ENCODE peak calls at places on chromosome 16, in ten cellular contexts. One of them, this sample, is unnamed.

GRCh38 chr16:27324851-27325301 is 11.1 kb downstream of the IL4R start:
- DNase-seq in retina: no peak
- DNase-seq in body of pancreas: no peak
- DNase-seq in caudate nucleus: no peak
- DNase-seq in HL-60: no peak
- DNase-seq in GM12865: no peak
- DNase-seq in transverse colon: peak; percentile 32
- DNase-seq in amniotic stem cell: no peak
- DNase-seq in RKO: no peak
- DNase-seq in T47D: no peak
- DNase-seq in this sample: no peak

GRCh38 chr16:20674684-20675487 is 22.6 kb downstream of the ACSM1 start:
- DNase-seq in transverse colon: no peak
- DNase-seq in body of pancreas: peak; percentile 5
- DNase-seq in retina: no peak
- DNase-seq in HL-60: peak; percentile 13
- DNase-seq in T47D: no peak
- DNase-seq in RKO: no peak
- DNase-seq in GM12865: peak; percentile 4
- DNase-seq in caudate nucleus: no peak
- DNase-seq in amniotic stem cell: no peak
- DNase-seq in this sample: no peak

GRCh38 chr16:87740909-87741424 is 24.8 kb downstream of the KLHDC4 start:
- DNase-seq in HL-60: no peak
- DNase-seq in body of pancreas: no peak
- DNase-seq in caudate nucleus: peak; percentile 67
- DNase-seq in GM12865: no peak
- DNase-seq in RKO: no peak
- DNase-seq in transverse colon: no peak
- DNase-seq in T47D: no peak
- DNase-seq in retina: peak; percentile 21
- DNase-seq in amniotic stem cell: no peak
- DNase-seq in this sample: no peak

GRCh38 chr16:8950580-8951077 is 13.1 kb downstream of the USP7 start:
- DNase-seq in caudate nucleus: no peak
- DNase-seq in T47D: no peak
- DNase-seq in body of pancreas: no peak
- DNase-seq in amniotic stem cell: no peak
- DNase-seq in transverse colon: no peak
- DNase-seq in retina: no peak
- DNase-seq in RKO: no peak
- DNase-seq in GM12865: no peak
- DNase-seq in HL-60: no peak
- DNase-seq in this sample: no peak

GRCh38 chr16:83481589-83481988 is 326.2 kb upstream of the HSBP1 start:
- DNase-seq in caudate nucleus: no peak
- DNase-seq in GM12865: no peak
- DNase-seq in HL-60: no peak
- DNase-seq in RKO: no peak
- DNase-seq in retina: no peak
- DNase-seq in body of pancreas: no peak
- DNase-seq in T47D: no peak
- DNase-seq in amniotic stem cell: no peak
- DNase-seq in transverse colon: no peak
- DNase-seq in this sample: no peak

GRCh38 chr16:29694384-29695195 is 15.6 kb downstream of the QPRT start:
- DNase-seq in T47D: no peak
- DNase-seq in HL-60: no peak
- DNase-seq in retina: no peak
- DNase-seq in caudate nucleus: no peak
- DNase-seq in RKO: no peak
- DNase-seq in GM12865: peak; percentile 40
- DNase-seq in body of pancreas: no peak
- DNase-seq in amniotic stem cell: no peak
- DNase-seq in transverse colon: no peak
- DNase-seq in this sample: no peak

GRCh38 chr16:20944861-20945390 is 44.4 kb downstream of the LYRM1 start:
- DNase-seq in T47D: no peak
- DNase-seq in RKO: peak; percentile 46
- DNase-seq in caudate nucleus: no peak
- DNase-seq in GM12865: peak; percentile 57
- DNase-seq in amniotic stem cell: no peak
- DNase-seq in retina: no peak
- DNase-seq in transverse colon: no peak
- DNase-seq in body of pancreas: no peak
- DNase-seq in HL-60: peak; percentile 15
- DNase-seq in this sample: no peak

GRCh38 chr16:6605490-6605889 is 727.2 kb upstream of the RBFOX1 start:
- DNase-seq in T47D: no peak
- DNase-seq in transverse colon: no peak
- DNase-seq in amniotic stem cell: no peak
- DNase-seq in HL-60: no peak
- DNase-seq in caudate nucleus: no peak
- DNase-seq in RKO: no peak
- DNase-seq in retina: no peak
- DNase-seq in body of pancreas: no peak
- DNase-seq in GM12865: no peak
- DNase-seq in this sample: no peak

GRCh38 chr16:68490829-68491575 is 42.7 kb upstream of the SMPD3 start:
- DNase-seq in HL-60: no peak
- DNase-seq in transverse colon: peak; percentile 80
- DNase-seq in RKO: peak; percentile 63
- DNase-seq in body of pancreas: peak; percentile 91
- DNase-seq in amniotic stem cell: no peak
- DNase-seq in retina: no peak
- DNase-seq in caudate nucleus: no peak
- DNase-seq in T47D: no peak
- DNase-seq in GM12865: peak; percentile 64
- DNase-seq in this sample: no peak

GRCh38 chr16:57277586-57277985 is 6.9 kb downstream of the PLLP start:
- DNase-seq in RKO: peak; percentile 63
- DNase-seq in amniotic stem cell: no peak
- DNase-seq in retina: no peak
- DNase-seq in transverse colon: no peak
- DNase-seq in GM12865: peak; percentile 46
- DNase-seq in body of pancreas: no peak
- DNase-seq in T47D: no peak
- DNase-seq in HL-60: peak; percentile 70
- DNase-seq in caudate nucleus: no peak
- DNase-seq in this sample: no peak

GRCh38 chr16:24955975-24956731 is 59.0 kb downstream of the ARHGAP17 start:
- DNase-seq in transverse colon: no peak
- DNase-seq in body of pancreas: no peak
- DNase-seq in RKO: no peak
- DNase-seq in GM12865: no peak
- DNase-seq in T47D: no peak
- DNase-seq in caudate nucleus: no peak
- DNase-seq in amniotic stem cell: no peak
- DNase-seq in retina: no peak
- DNase-seq in HL-60: no peak
- DNase-seq in this sample: no peak

GRCh38 chr16:58931436-58931835 is 197.3 kb upstream of the GOT2 start:
- DNase-seq in retina: no peak
- DNase-seq in body of pancreas: no peak
- DNase-seq in caudate nucleus: no peak
- DNase-seq in HL-60: no peak
- DNase-seq in GM12865: no peak
- DNase-seq in RKO: no peak
- DNase-seq in transverse colon: no peak
- DNase-seq in T47D: no peak
- DNase-seq in amniotic stem cell: no peak
- DNase-seq in this sample: no peak

GRCh38 chr16:49876716-49877129 is 20.8 kb upstream of the ZNF423 start:
- DNase-seq in HL-60: no peak
- DNase-seq in body of pancreas: peak; percentile 80
- DNase-seq in T47D: peak; percentile 45
- DNase-seq in RKO: peak; percentile 16
- DNase-seq in caudate nucleus: no peak
- DNase-seq in retina: peak; percentile 91
- DNase-seq in amniotic stem cell: no peak
- DNase-seq in GM12865: peak; percentile 44
- DNase-seq in transverse colon: peak; percentile 86
- DNase-seq in this sample: no peak

GRCh38 chr16:77387810-77388209 is 47.0 kb downstream of the ADAMTS18 start:
- DNase-seq in GM12865: no peak
- DNase-seq in amniotic stem cell: no peak
- DNase-seq in transverse colon: no peak
- DNase-seq in retina: no peak
- DNase-seq in RKO: no peak
- DNase-seq in body of pancreas: no peak
- DNase-seq in HL-60: no peak
- DNase-seq in T47D: no peak
- DNase-seq in caudate nucleus: no peak
- DNase-seq in this sample: no peak

GRCh38 chr16:1245452-1246005 is 5.0 kb downstream of the TPSAB1 start:
- DNase-seq in T47D: no peak
- DNase-seq in caudate nucleus: no peak
- DNase-seq in transverse colon: no peak
- DNase-seq in retina: no peak
- DNase-seq in amniotic stem cell: no peak
- DNase-seq in body of pancreas: no peak
- DNase-seq in RKO: no peak
- DNase-seq in HL-60: peak; percentile 18
- DNase-seq in GM12865: no peak
- DNase-seq in this sample: no peak

GRCh38 chr16:77434022-77434364 is 841 bp downstream of the ADAMTS18 start:
- DNase-seq in amniotic stem cell: no peak
- DNase-seq in RKO: no peak
- DNase-seq in caudate nucleus: no peak
- DNase-seq in transverse colon: no peak
- DNase-seq in GM12865: no peak
- DNase-seq in T47D: no peak
- DNase-seq in retina: no peak
- DNase-seq in HL-60: no peak
- DNase-seq in body of pancreas: no peak
- DNase-seq in this sample: no peak

GRCh38 chr16:79061199-79061598 is 539.3 kb downstream of the MAF start:
- DNase-seq in RKO: no peak
- DNase-seq in amniotic stem cell: no peak
- DNase-seq in transverse colon: no peak
- DNase-seq in caudate nucleus: no peak
- DNase-seq in HL-60: no peak
- DNase-seq in retina: no peak
- DNase-seq in GM12865: no peak
- DNase-seq in T47D: no peak
- DNase-seq in body of pancreas: no peak
- DNase-seq in this sample: no peak

This sample was measured in activated gamma-delta T cell.